ENCODE peak calls at places on chromosomes 1 and 21, in six cellular contexts. U is prostate gland, O is adipocyte, C is neural progenitor cell, D is astrocyte, J is pancreas. M is an unnamed sample. For H3K4me1, the result is how much of the 10 kb centered on the place peaks cover.

GRCh38 chr1:181251001-181251712 is 162.7 kb downstream of the IER5 start:
- DNase-seq in U (peak), O (peak), C (no peak), D (peak), J (peak), M (no peak)

GRCh38 chr1:217149791-217150190 is 426.6 kb upstream of the ESRRG start:
- DNase-seq in U (no peak), O (no peak), C (no peak), D (no peak), J (no peak), M (no peak)

GRCh38 chr1:27496604-27497155 is 6.7 kb upstream of the WASF2 start:
- DNase-seq in U (no peak), O (peak), C (peak), D (peak), J (no peak), M (no peak)

GRCh38 chr21:43658094-43658725 is 1.1 kb downstream of the HSF2BP start:
- DNase-seq in U (no peak), O (no peak), C (no peak), D (no peak), J (no peak), M (no peak)

GRCh38 chr1:78493456-78493855 is 2.7 kb downstream of the PTGFR start:
- DNase-seq in U (no peak), O (peak), C (no peak), D (no peak), J (no peak), M (no peak)

GRCh38 chr1:218164111-218164929 is 120.8 kb upstream of the RRP15 start:
- DNase-seq in U (peak), O (peak), C (peak), D (peak), J (no peak), M (peak)

GRCh38 chr1:230429072-230429735 is 3.1 kb upstream of the PGBD5 start:
- DNase-seq in U (no peak), O (no peak), C (no peak), D (no peak), J (no peak), M (no peak)

GRCh38 chr21:45439901-45440461 is 35.0 kb downstream of the COL18A1 start:
- DNase-seq in U (no peak), O (no peak), C (no peak), D (no peak), J (no peak), M (no peak)

GRCh38 chr1:64136749-64137568 is 66.5 kb upstream of the UBE2U start:
- DNase-seq in U (peak), O (peak), C (peak), D (peak), J (peak), M (peak)

GRCh38 chr1:181635108-181635507 is 151.8 kb downstream of the CACNA1E start:
- DNase-seq in U (no peak), O (no peak), C (no peak), D (no peak), J (no peak), M (no peak)

GRCh38 chr1:236808564-236809130 is 13.6 kb downstream of the MTR start:
- DNase-seq in U (no peak), O (no peak), C (no peak), D (no peak), J (no peak), M (no peak)

GRCh38 chr21:35111531-35111930 is 62.4 kb upstream of the RUNX1 start:
- DNase-seq in U (peak), O (no peak), C (no peak), D (no peak), J (no peak), M (no peak)

GRCh38 chr1:156510709-156511108 is 10.1 kb upstream of the MEF2D start:
- DNase-seq in U (peak), O (no peak), C (no peak), D (peak), J (peak), M (peak)

DNA sequence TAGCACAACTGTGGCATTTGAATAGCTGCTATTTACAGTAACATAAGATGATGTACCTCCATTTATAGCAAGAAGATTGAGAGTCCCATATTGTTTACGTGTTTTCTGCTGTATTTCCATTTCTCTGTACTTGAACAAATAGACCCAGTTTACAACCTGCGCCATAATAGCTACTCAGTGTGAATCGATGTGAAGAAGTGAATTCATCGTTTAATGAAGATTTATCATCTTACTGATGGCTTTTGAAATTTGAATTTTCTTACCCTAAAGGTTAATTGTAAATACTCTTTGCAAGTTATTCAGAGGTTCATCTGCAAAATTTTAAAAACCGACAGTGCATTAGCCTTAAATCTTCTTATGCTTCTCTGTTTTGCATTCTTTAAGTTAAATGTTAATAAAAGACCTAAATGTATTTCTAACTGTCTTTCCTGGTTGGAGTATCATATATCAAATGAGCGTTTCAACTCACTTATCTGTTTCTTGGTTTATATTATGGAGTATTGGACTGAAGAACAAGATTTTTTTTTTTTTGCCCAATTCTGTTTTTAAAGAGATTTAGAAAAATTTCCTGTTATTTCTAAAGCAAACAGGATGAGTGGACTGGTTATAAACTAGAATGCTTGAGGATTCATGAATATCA is 2.2 kb downstream of the MACO1 start:
- DNase-seq in U (no peak), O (no peak), C (no peak), D (no peak), J (no peak), M (no peak)
- H3K4me1 ChIP-seq in U (under half), O (half or more), C (under half), D (under half), J (under half), M (under half)

GRCh38 chr21:15060776-15061175 is 4.0 kb downstream of the NRIP1 start:
- DNase-seq in U (no peak), O (peak), C (no peak), D (peak), J (no peak), M (no peak)

GRCh38 chr21:15062566-15062965 is 2.2 kb downstream of the NRIP1 start:
- DNase-seq in U (no peak), O (peak), C (no peak), D (no peak), J (no peak), M (no peak)

GRCh38 chr21:15061747-15062146 is 3.1 kb downstream of the NRIP1 start:
- DNase-seq in U (no peak), O (no peak), C (no peak), D (no peak), J (no peak), M (no peak)

GRCh38 chr21:15059397-15059796 is 5.4 kb downstream of the NRIP1 start:
- DNase-seq in U (no peak), O (no peak), C (no peak), D (no peak), J (no peak), M (no peak)

DNA sequence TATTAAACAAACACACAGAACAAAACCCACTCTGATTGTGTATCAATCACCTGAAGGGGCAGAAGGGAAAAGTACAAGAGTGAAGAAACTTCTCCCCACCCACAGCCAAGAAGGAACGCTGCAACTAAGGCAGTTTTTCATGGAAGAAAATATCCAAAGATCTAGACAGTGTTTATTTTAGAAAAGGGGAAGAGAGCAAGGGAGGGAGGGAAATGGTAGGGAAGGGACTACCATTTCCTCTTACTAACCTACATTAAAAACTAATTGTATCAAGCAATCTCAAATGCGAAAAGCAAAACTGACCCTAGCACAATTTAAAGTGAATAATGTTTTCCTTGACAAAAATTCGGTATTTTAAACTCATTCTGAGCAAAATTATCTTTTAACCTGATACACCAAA is 3.5 kb downstream of the NRIP1 start:
- DNase-seq in U (no peak), O (no peak), C (no peak), D (no peak), J (no peak), M (no peak)
- H3K4me1 ChIP-seq in U (under half), O (half or more), C (half or more), D (under half), J (under half), M (half or more)

DNA sequence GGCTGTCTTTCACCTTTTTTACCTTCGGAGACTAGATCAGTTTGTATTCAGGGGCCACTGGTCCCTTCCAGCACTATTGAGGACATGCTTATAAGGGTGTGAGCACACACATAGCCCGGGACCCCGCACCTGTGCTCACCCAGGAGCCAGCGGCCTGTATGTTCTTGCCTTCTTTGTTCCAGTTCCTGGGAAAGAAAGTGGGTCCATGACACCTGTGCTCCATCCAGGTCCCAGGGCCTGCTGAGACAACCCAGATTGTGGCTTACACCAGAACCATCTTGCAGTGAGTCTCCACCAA is 207.8 kb downstream of the TOMM20 start:
- DNase-seq in U (no peak), O (no peak), C (no peak), D (no peak), J (no peak), M (no peak)
- H3K4me1 ChIP-seq in U (under half), O (half or more), C (under half), D (under half), J (under half), M (half or more)

DNA sequence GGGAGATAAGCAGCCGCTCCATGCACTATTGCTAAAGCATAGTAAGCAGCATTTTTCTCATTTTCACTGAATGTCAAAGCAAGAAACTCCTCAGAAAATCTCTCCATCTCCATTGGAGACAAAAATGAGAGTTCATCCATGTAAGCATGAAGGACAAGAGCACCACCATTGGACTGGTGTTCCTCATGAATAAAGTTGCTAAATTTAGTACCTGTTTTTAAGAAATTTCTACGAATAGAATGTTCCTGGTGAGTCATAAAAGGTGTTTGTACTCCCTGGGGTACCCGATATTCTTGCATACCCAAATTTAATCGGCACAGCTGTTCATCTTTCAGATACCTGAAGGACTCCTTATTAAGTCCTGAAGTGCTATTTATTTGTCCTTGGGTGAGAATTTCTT is 14.8 kb downstream of the RSBN1 start:
- DNase-seq in U (no peak), O (no peak), C (no peak), D (no peak), J (no peak), M (no peak)
- H3K4me1 ChIP-seq in U (under half), O (under half), C (under half), D (under half), J (under half), M (under half)